ENCODE peak calls at places on chromosome 4, in four cellular contexts. X, C, R and G are unnamed samples.

GRCh38 chr4:52038109-52038912 is at the start of gene SGCB:
- DNase-seq in R (peak; percentile 56), X (no peak), C (peak; percentile 21), G (peak; percentile 74)

GRCh38 chr4:4867745-4868505 is 8.5 kb downstream of the MSX1 start:
- DNase-seq in R (no peak), C (no peak), X (no peak), G (no peak)

GRCh38 chr4:152572417-152573086 is 36.7 kb upstream of the FBXW7 start:
- DNase-seq in C (no peak), X (no peak), R (no peak), G (no peak)

GRCh38 chr4:108171541-108172230 is 3.0 kb upstream of the LEF1 start:
- DNase-seq in C (no peak), X (no peak), R (no peak), G (no peak)

GRCh38 chr4:133084421-133084820 is 64.7 kb upstream of the PCDH10 start:
- DNase-seq in X (no peak), C (no peak), R (no peak), G (no peak)

GRCh38 chr4:86944964-86945781 is 10.4 kb downstream of the AFF1 start:
- DNase-seq in X (no peak), C (no peak), R (no peak), G (no peak)

GRCh38 chr4:144646523-144647094 is 653 bp downstream of the HHIP start:
- DNase-seq in R (no peak), X (no peak), C (no peak), G (no peak)

GRCh38 chr4:150501019-150501727 is 80.8 kb upstream of the MAB21L2 start:
- DNase-seq in X (no peak), C (no peak), R (no peak), G (no peak)

GRCh38 chr4:47031713-47032404 is 492 bp downstream of the GABRB1 start:
- DNase-seq in R (no peak), X (no peak), C (no peak), G (no peak)

GRCh38 chr4:112865443-112865842 is 184.0 kb upstream of the ANK2 start:
- DNase-seq in C (no peak), X (no peak), R (no peak), G (no peak)

GRCh38 chr4:121380448-121381147 is at the start of gene QRFPR:
- DNase-seq in C (no peak), X (peak; percentile 46), R (no peak), G (no peak)

GRCh38 chr4:163548481-163549243 is 54.2 kb downstream of the TMA16 start:
- DNase-seq in X (no peak), R (no peak), C (no peak), G (no peak)

GRCh38 chr4:176193898-176194297 is 1.5 kb downstream of the SPATA4 start:
- DNase-seq in C (no peak), R (no peak), X (no peak), G (no peak)

DNA sequence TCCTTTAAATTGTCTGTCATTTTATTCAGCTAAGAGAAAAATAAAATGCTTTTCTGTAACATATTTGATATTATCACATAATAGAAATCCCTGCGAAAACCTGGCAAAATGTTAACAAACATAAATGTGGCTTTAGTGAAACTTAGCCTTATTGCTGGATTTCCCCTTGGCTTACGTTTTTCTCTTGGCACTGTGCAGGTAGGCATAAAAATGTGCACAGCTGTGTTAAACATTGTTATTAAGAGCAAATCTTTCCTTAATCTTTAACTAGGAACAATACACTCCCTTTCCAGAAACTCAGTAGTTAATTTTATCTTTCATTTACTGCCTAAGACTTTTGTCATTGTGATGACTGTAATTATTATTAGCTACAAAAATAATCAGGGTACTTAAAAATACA is 202.4 kb upstream of the GNPDA2 start:
- DNase-seq in C (no peak), X (no peak), R (no peak), G (no peak)
- TF ChIP-seq POLR2AphosphoS5 in C (no peak), X (no peak), R (no peak), G (no peak)

GRCh38 chr4:139665079-139665689 is 435 bp upstream of the MGST2 start:
- DNase-seq in C (no peak), X (no peak), R (no peak), G (no peak)

GRCh38 chr4:139668658-139669201 is 3.1 kb downstream of the MGST2 start:
- DNase-seq in R (no peak), X (no peak), C (no peak), G (no peak)

GRCh38 chr4:139668036-139668435 is 2.4 kb downstream of the MGST2 start:
- DNase-seq in C (no peak), R (no peak), X (no peak), G (no peak)

GRCh38 chr4:139665690-139666529 is at the start of gene MGST2:
- DNase-seq in C (peak; percentile 35), R (peak; percentile 85), X (no peak), G (peak; percentile 84)

DNA sequence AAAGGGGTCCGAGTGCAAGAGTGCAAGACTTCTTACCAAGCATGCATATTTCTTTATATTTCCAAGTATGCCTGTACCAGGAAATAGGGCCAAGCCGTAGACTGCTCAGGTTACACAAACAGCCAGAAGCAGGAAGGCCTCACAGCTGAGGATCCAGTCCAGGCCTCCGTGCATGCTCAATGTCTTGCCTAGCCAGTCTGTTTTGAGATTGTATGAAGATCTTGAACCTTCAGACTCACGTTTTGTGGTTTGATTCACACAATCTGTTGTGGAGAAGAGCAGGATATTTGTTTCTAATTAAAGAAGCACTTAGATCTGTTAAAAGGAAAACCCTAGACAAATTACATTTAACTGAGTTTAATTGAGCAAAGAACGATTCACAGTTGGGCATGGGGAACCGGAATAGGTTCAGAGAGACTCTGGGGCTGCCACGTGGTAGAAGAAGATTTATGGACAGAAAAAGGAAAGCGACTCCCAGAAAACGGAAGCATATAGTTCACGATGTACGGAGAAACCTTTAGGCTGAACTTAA is 1.2 kb downstream of the MGST2 start:
- DNase-seq in R (peak; percentile 83), X (no peak), C (peak; percentile 55), G (no peak)
- H3K27ac ChIP-seq in R (peak overlapping the region; percentile 79), X (no peak overlapping the region), C (peak overlapping the region; percentile 86), G (peak overlapping the region; percentile 93)

DNA sequence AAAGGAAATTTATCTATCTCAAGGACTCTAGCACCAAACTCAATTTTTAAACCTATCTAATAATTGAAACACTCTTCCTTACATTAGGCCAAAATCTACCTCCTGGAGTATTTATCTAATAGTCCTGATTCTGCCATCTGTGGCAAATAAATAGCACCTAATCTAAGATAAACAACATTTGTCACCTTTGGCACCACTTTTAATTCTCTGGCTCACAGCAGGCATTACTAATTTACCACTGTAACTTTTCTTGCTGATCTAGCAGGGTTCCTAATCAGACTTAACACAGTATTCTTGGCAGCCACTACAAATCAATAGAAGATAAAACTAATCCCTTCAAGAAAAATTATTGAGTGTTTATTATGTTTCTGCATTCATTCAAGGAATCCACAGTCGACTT is 161.1 kb downstream of the KCTD8 start:
- DNase-seq in R (no peak), X (no peak), C (no peak), G (no peak)
- TF ChIP-seq POLR2AphosphoS5 in R (no peak), X (no peak), C (no peak), G (no peak)

DNA sequence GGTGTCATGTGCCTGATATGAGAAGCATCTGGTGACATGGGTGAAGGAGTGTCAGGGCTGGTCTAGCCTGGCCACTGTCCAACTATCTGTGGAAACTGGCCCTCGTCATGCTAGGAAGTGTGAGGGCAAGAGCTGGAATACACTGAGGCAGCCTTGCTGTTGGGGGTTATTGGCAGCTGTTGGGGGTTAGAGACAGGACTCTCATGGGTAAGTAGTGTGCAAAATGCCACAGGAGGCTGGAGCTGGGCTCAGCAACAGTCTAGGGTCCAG is 167.4 kb upstream of the PGRMC2 start:
- DNase-seq in X (no peak), R (no peak), C (no peak), G (no peak)
- H3K27ac ChIP-seq in X (no peak overlapping the region), R (peak overlapping the region; percentile 41), C (no peak overlapping the region), G (no peak overlapping the region)

GRCh38 chr4:39458505-39459300 is at the start of the genes LIAS and RPL9:
- DNase-seq in R (peak; percentile 92), C (peak; percentile 97), X (peak; percentile 96), G (peak; percentile 96)
- TF ChIP-seq POLR2AphosphoS5 in R (peak; percentile 99), C (peak; percentile 100), X (peak; percentile 98), G (peak; percentile 97)

GRCh38 chr4:39514888-39515401 is 12.3 kb downstream of the UGDH start:
- DNase-seq in R (peak; percentile 88), X (no peak), C (no peak), G (no peak)
- H3K27ac ChIP-seq in R (peak overlapping the region; percentile 74), X (no peak overlapping the region), C (no peak overlapping the region), G (no peak overlapping the region)

GRCh38 chr4:1345905-1346780 is 865 bp upstream of the UVSSA start:
- DNase-seq in X (no peak), R (peak; percentile 44), C (peak; percentile 39), G (no peak)

GRCh38 chr4:1348014-1348513 is 1.1 kb downstream of the UVSSA start:
- DNase-seq in X (no peak), R (no peak), C (no peak), G (no peak)

GRCh38 chr4:1348746-1349145 is 1.7 kb downstream of the UVSSA start:
- DNase-seq in R (no peak), C (no peak), X (no peak), G (no peak)

GRCh38 chr4:1346781-1347409 is at the start of gene UVSSA:
- DNase-seq in X (peak; percentile 99), R (peak; percentile 100), C (peak; percentile 100), G (peak; percentile 100)

GRCh38 chr4:1347410-1347864 is 429 bp downstream of the UVSSA start:
- DNase-seq in C (peak; percentile 72), X (no peak), R (peak; percentile 76), G (peak; percentile 89)
- TF ChIP-seq POLR2AphosphoS5 in C (peak; percentile 1), X (no peak), R (no peak), G (no peak)

GRCh38 chr4:138629669-138630068 is 385.9 kb upstream of the NOCT start:
- DNase-seq in C (no peak), X (no peak), R (no peak), G (no peak)

GRCh38 chr4:138632856-138633255 is 382.7 kb upstream of the NOCT start:
- DNase-seq in C (no peak), R (no peak), X (no peak), G (no peak)

GRCh38 chr4:138627096-138627495 is 384.9 kb upstream of the SLC7A11 start:
- DNase-seq in C (no peak), X (no peak), R (no peak), G (no peak)

GRCh38 chr4:138633505-138633904 is 382.1 kb upstream of the NOCT start:
- DNase-seq in C (no peak), X (no peak), R (no peak), G (no peak)

GRCh38 chr4:138630666-138631065 is 384.9 kb upstream of the NOCT start:
- DNase-seq in C (no peak), X (no peak), R (no peak), G (no peak)
- H3K27ac ChIP-seq in C (no peak overlapping the region), X (no peak overlapping the region), R (no peak overlapping the region), G (no peak overlapping the region)